ENCODE peak calls at places on chromosomes 5 and 9, in six cellular contexts. Q is body of pancreas, F is A549, A is Panc1, G is ovary, X is AG04449. L is an unnamed sample.

GRCh38 chr5:180395540-180396274 is 42.6 kb upstream of the GFPT2 start:
- DNase-seq in X (no peak), G (no peak), Q (no peak), A (no peak), F (no peak), L (no peak)

GRCh38 chr5:20554001-20554400 is 566.0 kb upstream of the CDH18 start:
- DNase-seq in X (no peak), Q (no peak), A (no peak), G (no peak), F (no peak), L (no peak)

GRCh38 chr5:100249870-100250269 is 285.3 kb upstream of the FAM174A start:
- DNase-seq in F (no peak), X (no peak), G (no peak), A (no peak), Q (no peak), L (no peak)

GRCh38 chr5:65809817-65810531 is 88.0 kb downstream of the NLN start:
- DNase-seq in F (no peak), X (no peak), G (peak), A (no peak), Q (peak), L (no peak)

GRCh38 chr9:121107041-121107440 is 32.3 kb downstream of the CNTRL start:
- DNase-seq in A (no peak), X (no peak), F (peak), G (no peak), Q (no peak), L (no peak)

GRCh38 chr5:31936699-31937098 is 237.4 kb downstream of the GOLPH3 start:
- DNase-seq in F (no peak), Q (no peak), X (no peak), G (no peak), A (no peak), L (no peak)

GRCh38 chr5:97102010-97102470 is 40.4 kb downstream of the LIX1 start:
- DNase-seq in Q (no peak), X (no peak), A (no peak), F (no peak), G (no peak), L (no peak)

GRCh38 chr9:4042966-4043365 is 256.9 kb downstream of the GLIS3 start:
- DNase-seq in X (no peak), Q (no peak), G (no peak), F (no peak), A (no peak), L (no peak)

GRCh38 chr5:141872496-141873356 is 5.5 kb downstream of the PCDH1 start:
- DNase-seq in A (no peak), G (no peak), Q (no peak), F (no peak), X (no peak), L (no peak)

GRCh38 chr5:180129291-180130190 is 58.0 kb upstream of the RNF130 start:
- DNase-seq in F (no peak), G (no peak), X (no peak), Q (no peak), A (no peak), L (no peak)

GRCh38 chr5:104146652-104147051 is 584.1 kb upstream of the NUDT12 start:
- DNase-seq in G (no peak), A (no peak), Q (no peak), F (no peak), X (no peak), L (no peak)

GRCh38 chr9:116377179-116377790 is 223.7 kb downstream of the PAPPA start:
- DNase-seq in G (no peak), X (no peak), A (peak), F (peak), Q (no peak), L (no peak)

GRCh38 chr9:134544388-134545212 is 97.0 kb upstream of the COL5A1 start:
- DNase-seq in A (no peak), X (no peak), F (peak), Q (no peak), G (peak), L (no peak)

GRCh38 chr9:8143677-8144076 is 344.1 kb upstream of the DMAC1 start:
- DNase-seq in A (no peak), Q (no peak), F (no peak), X (no peak), G (no peak), L (no peak)

GRCh38 chr9:115335441-115335840 is 217.5 kb upstream of the TNC start:
- DNase-seq in G (no peak), A (no peak), F (no peak), X (no peak), Q (no peak), L (no peak)

GRCh38 chr9:18478517-18479361 is 4.8 kb downstream of the ADAMTSL1 start:
- DNase-seq in G (no peak), A (no peak), Q (no peak), F (no peak), X (peak), L (no peak)

GRCh38 chr9:99030082-99030481 is 74.8 kb upstream of the TGFBR1 start:
- DNase-seq in A (no peak), F (no peak), X (peak), G (no peak), Q (no peak), L (no peak)

GRCh38 chr5:76601470-76601869 is 21.7 kb downstream of the F2RL2 start:
- DNase-seq in G (no peak), Q (no peak), A (no peak), X (no peak), F (peak), L (no peak)

GRCh38 chr5:34655354-34655991 is 655 bp upstream of the RAI14 start:
- DNase-seq in F (peak), X (peak), Q (peak), G (peak), A (peak), L (no peak)

GRCh38 chr9:135992486-135993408 is 31.6 kb upstream of the UBAC1 start:
- DNase-seq in G (peak), F (peak), Q (peak), X (no peak), A (no peak), L (no peak)

GRCh38 chr5:64635056-64635686 is 55.1 kb upstream of the SHISAL2B start:
- DNase-seq in G (no peak), Q (no peak), A (peak), X (no peak), F (peak), L (peak)

GRCh38 chr5:89769975-89770374 is 639.6 kb downstream of the CETN3 start:
- DNase-seq in X (peak), G (no peak), F (no peak), Q (no peak), A (no peak), L (no peak)

GRCh38 chr9:125492719-125493118 is 214.3 kb downstream of the MAPKAP1 start:
- DNase-seq in F (no peak), X (no peak), G (no peak), A (no peak), Q (no peak), L (no peak)

GRCh38 chr5:32687167-32687831 is 23.8 kb upstream of the NPR3 start:
- DNase-seq in G (no peak), X (no peak), A (no peak), Q (peak), F (no peak), L (no peak)

DNA sequence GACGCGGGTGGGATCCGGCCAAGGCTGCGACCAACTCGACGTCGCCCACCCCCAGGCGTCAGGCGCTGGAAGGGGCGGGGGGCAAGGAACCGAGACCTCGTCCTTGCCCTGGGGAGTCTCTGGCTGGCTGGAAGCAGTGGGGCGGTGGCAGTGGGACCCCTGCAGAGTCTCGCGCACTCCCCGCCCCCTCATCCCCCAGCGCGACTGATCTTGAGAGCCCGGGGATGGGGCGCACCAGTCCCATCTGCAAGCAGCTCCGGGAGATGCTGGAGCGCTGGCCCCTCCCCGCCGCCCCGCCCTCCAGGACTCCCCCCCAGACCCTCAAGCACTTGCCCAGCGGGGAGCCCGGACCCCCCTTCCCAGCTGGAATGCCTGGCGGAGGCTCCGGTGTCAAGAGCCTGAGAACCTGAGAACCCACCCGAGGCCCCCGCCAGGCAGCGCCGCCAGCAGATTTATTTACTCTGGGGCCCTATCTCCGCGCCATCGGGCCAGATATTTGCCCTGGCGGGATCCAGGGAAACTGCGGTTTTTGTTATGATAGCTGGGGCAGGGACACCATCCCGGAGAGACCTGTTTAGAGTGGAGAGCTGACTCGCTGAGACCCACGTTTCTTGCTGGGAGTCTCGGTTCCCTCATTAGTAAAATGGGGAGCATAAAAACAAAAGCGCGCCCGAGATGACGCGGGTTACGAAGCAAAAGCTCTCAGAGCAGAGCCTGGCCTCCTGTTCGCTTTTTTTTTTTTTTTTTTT is 1.2 kb downstream of the PRRT1B start:
- DNase-seq in A (no peak), X (no peak), F (peak), Q (peak), G (no peak), L (no peak)
- H3K4me3 ChIP-seq in A (peak), X (peak), F (peak), Q (peak), G (no peak), L (no peak)

GRCh38 chr5:80656425-80656824 is 1.6 kb upstream of the DHFR start:
- DNase-seq in Q (no peak), F (no peak), G (no peak), X (no peak), A (no peak), L (no peak)
- TF ChIP-seq CTCF in Q (no peak), F (no peak), G (no peak), X (peak), A (peak), L (peak)

GRCh38 chr9:127293767-127294166 is 29.2 kb downstream of the GARNL3 start:
- DNase-seq in F (no peak), G (no peak), A (no peak), Q (no peak), X (no peak), L (no peak)
- H3K4me3 ChIP-seq in F (no peak), G (no peak), A (no peak), Q (no peak), X (no peak), L (no peak)

GRCh38 chr9:2622361-2623045 is 916 bp downstream of the VLDLR start:
- DNase-seq in G (peak), F (peak), Q (peak), A (no peak), X (no peak), L (no peak)
- TF ChIP-seq CTCF in G (no peak), F (no peak), Q (no peak), A (no peak), X (no peak), L (no peak)

DNA sequence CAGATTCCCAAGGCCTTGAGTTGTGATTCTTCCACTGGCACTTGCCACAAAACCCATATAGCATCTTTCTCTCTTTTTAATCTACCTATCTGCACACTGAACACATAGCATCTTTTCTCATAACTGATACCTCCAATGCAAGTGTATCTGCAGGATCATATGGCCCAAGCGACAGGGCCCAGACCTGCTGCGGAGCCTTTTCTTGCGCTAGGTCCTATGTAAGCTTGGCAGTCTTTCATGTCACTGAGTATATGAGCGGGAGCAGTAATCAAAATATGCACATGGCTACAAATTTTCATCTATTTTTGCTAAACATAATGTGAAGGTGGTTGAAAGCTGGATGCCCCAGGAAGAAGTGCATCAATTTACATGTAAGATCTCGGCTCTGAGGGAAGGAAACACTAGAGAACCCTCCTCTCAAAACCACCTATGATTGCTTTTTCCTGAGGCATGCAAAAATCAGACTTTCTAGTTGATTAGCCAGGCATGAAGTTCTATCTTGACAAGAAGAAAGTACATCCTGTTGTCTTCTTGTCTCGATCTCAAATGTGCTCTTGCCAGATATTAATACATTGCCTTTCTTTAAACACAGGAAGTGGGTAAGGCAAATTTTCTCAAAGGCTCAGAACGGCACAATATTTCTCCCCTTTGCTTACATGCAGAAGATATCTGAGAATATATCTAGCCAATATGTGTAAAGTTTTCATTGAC is 26.9 kb upstream of the CEMIP2 start:
- DNase-seq in X (no peak), F (no peak), A (no peak), G (no peak), Q (no peak), L (peak)
- H3K4me3 ChIP-seq in X (no peak), F (no peak), A (no peak), G (no peak), Q (no peak), L (no peak)

GRCh38 chr5:13660072-13660471 is 284.4 kb downstream of the DNAH5 start:
- DNase-seq in Q (no peak), A (no peak), G (no peak), F (no peak), X (no peak), L (no peak)
- TF ChIP-seq CTCF in Q (no peak), A (peak), G (no peak), F (peak), X (no peak), L (no peak)

GRCh38 chr9:138022121-138022741 is 144.6 kb downstream of the CACNA1B start:
- DNase-seq in X (no peak), G (no peak), F (peak), Q (peak), A (no peak), L (no peak)
- H3K4me3 ChIP-seq in X (no peak), G (no peak), F (peak), Q (no peak), A (peak), L (no peak)

DNA sequence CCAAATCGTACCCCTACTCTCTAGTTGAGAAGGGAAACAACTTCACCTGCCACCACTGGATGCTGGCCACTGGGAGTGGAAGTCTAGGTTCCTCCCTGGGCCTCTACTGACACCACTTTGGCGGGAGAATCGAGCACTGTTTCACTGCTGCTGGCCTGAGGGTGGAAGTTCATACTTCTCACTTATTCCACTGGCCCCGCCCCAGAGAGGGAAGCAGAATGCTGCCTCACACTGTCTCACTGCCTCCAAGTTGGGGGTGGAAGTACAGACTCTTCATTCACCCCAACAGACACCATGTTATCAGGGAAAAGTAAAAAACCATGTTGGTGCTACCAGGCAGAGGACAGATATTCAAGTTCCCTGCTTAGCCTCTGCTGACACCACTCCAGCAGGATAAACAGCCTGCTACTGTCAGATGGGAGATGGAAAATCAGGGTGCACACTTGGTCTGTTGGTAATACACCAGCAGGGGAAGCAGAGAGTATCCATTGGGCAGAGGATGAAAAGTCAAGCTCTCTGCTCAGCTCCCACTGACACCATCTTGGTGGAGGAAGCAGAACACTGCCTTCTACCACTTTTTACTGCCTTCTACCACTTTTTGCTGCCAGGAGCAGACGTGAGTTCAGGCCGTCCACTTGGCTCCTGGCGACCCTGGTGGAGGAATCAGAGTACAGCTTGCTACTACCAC is 159.4 kb downstream of the SIL1 start:
- DNase-seq in X (no peak), F (peak), Q (no peak), G (no peak), A (no peak), L (no peak)
- TF ChIP-seq CTCF in X (no peak), F (no peak), Q (no peak), G (no peak), A (peak), L (peak)

GRCh38 chr5:105409695-105410094 is 1847.1 kb upstream of the NUDT12 start:
- DNase-seq in G (no peak), F (no peak), Q (no peak), A (no peak), X (no peak), L (no peak)

DNA sequence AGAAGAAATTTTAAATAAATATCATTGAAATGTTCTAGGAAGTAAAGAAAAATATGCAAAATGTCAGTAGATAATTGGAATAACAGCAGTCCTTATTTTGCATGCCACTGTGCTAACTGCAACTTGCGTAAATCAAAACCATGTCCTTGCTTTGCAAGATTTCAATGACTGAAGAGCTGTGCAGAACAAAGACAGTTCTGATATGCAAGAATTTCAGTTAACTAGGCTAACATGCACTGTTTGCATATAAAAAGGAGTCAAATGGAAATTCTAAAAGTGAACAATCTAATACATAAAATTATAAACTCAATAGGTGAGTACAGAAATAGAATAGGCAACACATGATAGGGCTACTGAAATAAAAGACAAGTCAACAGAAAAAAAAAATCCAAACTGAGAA is 1844.6 kb upstream of the NUDT12 start:
- DNase-seq in F (no peak), A (no peak), Q (no peak), G (no peak), X (no peak), L (no peak)
- H3K4me3 ChIP-seq in F (no peak), A (no peak), Q (no peak), G (no peak), X (no peak), L (no peak)

GRCh38 chr5:62592558-62592957 is 13.9 kb downstream of the LRRC70 start:
- DNase-seq in F (no peak), Q (no peak), A (no peak), G (no peak), X (no peak), L (no peak)

GRCh38 chr5:62588668-62589067 is 10.0 kb downstream of the LRRC70 start:
- DNase-seq in G (no peak), Q (no peak), F (no peak), A (no peak), X (no peak), L (no peak)

GRCh38 chr5:62587737-62588136 is 9.1 kb downstream of the LRRC70 start:
- DNase-seq in Q (no peak), X (no peak), A (no peak), G (no peak), F (no peak), L (no peak)

GRCh38 chr5:62590396-62590795 is 11.8 kb downstream of the LRRC70 start:
- DNase-seq in G (no peak), F (no peak), A (no peak), Q (no peak), X (no peak), L (no peak)

GRCh38 chr5:62589504-62589903 is 10.9 kb downstream of the LRRC70 start:
- DNase-seq in F (no peak), G (no peak), X (no peak), A (no peak), Q (no peak), L (no peak)
- TF ChIP-seq CTCF in F (no peak), G (no peak), X (no peak), A (peak), Q (no peak), L (no peak)

L was measured in GM12864.